ENCODE peak calls at places on chromosomes 6 and 20, in six cellular contexts. R is COLO829, G is ovary, J is hypothalamus, P is lower leg skin, H is AG09309. Y is an unnamed sample.

GRCh38 chr6:3023663-3024483 is 24.2 kb downstream of the NQO2 start:
- DNase-seq in H (peak), P (peak), G (peak), R (peak), J (peak), Y (peak)

GRCh38 chr6:74967821-74968220 is 238.0 kb downstream of the COL12A1 start:
- DNase-seq in G (no peak), R (no peak), J (no peak), H (no peak), P (no peak), Y (no peak)

GRCh38 chr6:102984360-102984759 is 1590.9 kb downstream of the GRIK2 start:
- DNase-seq in H (no peak), P (no peak), R (no peak), J (no peak), G (no peak), Y (no peak)

GRCh38 chr6:56708810-56709597 is 66.3 kb upstream of the DST start:
- DNase-seq in J (no peak), P (no peak), R (peak), G (no peak), H (no peak), Y (peak)

GRCh38 chr20:62523473-62524203 is 47.8 kb upstream of the GATA5 start:
- DNase-seq in G (no peak), H (no peak), J (no peak), R (peak), P (no peak), Y (peak)

GRCh38 chr6:163719028-163719742 is 304.7 kb downstream of the QKI start:
- DNase-seq in P (no peak), J (no peak), G (no peak), R (no peak), H (no peak), Y (no peak)

GRCh38 chr6:108009894-108010293 is 51.9 kb upstream of the SEC63 start:
- DNase-seq in R (no peak), H (no peak), P (no peak), G (no peak), J (no peak), Y (no peak)

GRCh38 chr6:63611560-63611959 is 24.0 kb upstream of the PHF3 start:
- DNase-seq in H (no peak), J (no peak), G (no peak), R (no peak), P (no peak), Y (no peak)

GRCh38 chr20:38499366-38499765 is 26.7 kb downstream of the RALGAPB start:
- DNase-seq in J (no peak), R (no peak), P (no peak), G (no peak), H (no peak), Y (peak)

GRCh38 chr6:4624726-4625125 is 151.5 kb upstream of the CDYL start:
- DNase-seq in G (no peak), H (no peak), P (no peak), J (no peak), R (no peak), Y (no peak)

GRCh38 chr6:33123732-33124524 is 48.1 kb downstream of the HLA-DPB1 start:
- DNase-seq in R (peak), G (no peak), H (no peak), J (no peak), P (no peak), Y (peak)

GRCh38 chr20:25064561-25064960 is 6.6 kb upstream of the ACSS1 start:
- DNase-seq in G (no peak), H (no peak), R (no peak), J (no peak), P (no peak), Y (no peak)

GRCh38 chr6:149749594-149750135 is at the start of gene PCMT1:
- DNase-seq in R (peak), J (peak), H (peak), G (peak), P (peak), Y (peak)

GRCh38 chr6:6811151-6812002 is 222.9 kb downstream of the LY86 start:
- DNase-seq in J (no peak), G (no peak), R (peak), H (peak), P (no peak), Y (peak)

GRCh38 chr20:62111148-62111547 is 11.1 kb upstream of the LSM14B start:
- DNase-seq in H (no peak), G (no peak), R (no peak), P (no peak), J (no peak), Y (no peak)

GRCh38 chr20:51506527-51507356 is 35.8 kb downstream of the NFATC2 start:
- DNase-seq in G (no peak), R (no peak), H (no peak), J (no peak), P (no peak), Y (no peak)

GRCh38 chr6:14129572-14129971 is 12.0 kb downstream of the CD83 start:
- DNase-seq in R (peak), H (peak), P (no peak), G (peak), J (peak), Y (peak)

GRCh38 chr20:9117548-9117947 is 48.7 kb downstream of the PLCB4 start:
- DNase-seq in P (no peak), H (no peak), G (no peak), R (no peak), J (no peak), Y (no peak)

GRCh38 chr20:48521121-48521520 is 306.7 kb downstream of the PREX1 start:
- DNase-seq in G (no peak), R (no peak), J (no peak), P (no peak), H (no peak), Y (no peak)

GRCh38 chr6:21752054-21752811 is 158.7 kb downstream of the SOX4 start:
- DNase-seq in R (no peak), J (no peak), H (no peak), G (no peak), P (no peak), Y (peak)

GRCh38 chr20:63864545-63864977 is 509 bp upstream of the TPD52L2 start:
- DNase-seq in H (no peak), G (no peak), R (no peak), P (no peak), J (no peak), Y (no peak)

GRCh38 chr6:149863846-149864577 is at the start of gene LRP11:
- DNase-seq in J (peak), P (peak), G (peak), R (peak), H (no peak), Y (peak)

GRCh38 chr6:75224303-75224926 is 18.6 kb upstream of the COL12A1 start:
- DNase-seq in P (no peak), H (no peak), R (no peak), G (no peak), J (no peak), Y (peak)

GRCh38 chr6:158031445-158032353 is 50.0 kb downstream of the SYNJ2 start:
- DNase-seq in R (no peak), P (peak), G (peak), H (peak), J (no peak), Y (peak)

GRCh38 chr6:100467144-100468012 is 2.7 kb upstream of the SIM1 start:
- DNase-seq in P (no peak), R (no peak), J (no peak), G (no peak), H (no peak), Y (no peak)

GRCh38 chr6:33892581-33893346 is 89.0 kb upstream of the MLN start:
- DNase-seq in G (no peak), P (no peak), J (no peak), R (no peak), H (no peak), Y (no peak)

GRCh38 chr6:125944434-125944816 is 12.1 kb upstream of the HINT3 start:
- DNase-seq in P (peak), J (peak), G (peak), H (no peak), R (no peak), Y (peak)

GRCh38 chr6:14091329-14091978 is 26.1 kb upstream of the CD83 start:
- DNase-seq in G (no peak), R (no peak), P (no peak), H (no peak), J (no peak), Y (no peak)

GRCh38 chr6:5050009-5050408 is 35.1 kb upstream of the PPP1R3G start:
- DNase-seq in P (no peak), G (no peak), H (no peak), R (no peak), J (no peak), Y (no peak)

GRCh38 chr6:108838101-108838717 is 10.0 kb upstream of the ARMC2 start:
- DNase-seq in G (no peak), J (no peak), P (no peak), R (no peak), H (no peak), Y (peak)

GRCh38 chr6:63427951-63428350 is 108.2 kb upstream of the LGSN start:
- DNase-seq in P (no peak), J (no peak), G (no peak), H (no peak), R (no peak), Y (no peak)